ENCODE peak calls at places on chromosomes 11 and 22, in six cellular contexts. One of them, this sample, is unnamed.

GRCh38 chr11:12585861-12586260 is 88.4 kb upstream of the TEAD1 start:
- ATAC-seq in upper lobe of left lung: no peak
- ATAC-seq in A549: no peak
- ATAC-seq in K562: no peak
- ATAC-seq in GM12878: no peak
- ATAC-seq in HepG2: no peak
- ATAC-seq in this sample: no peak

GRCh38 chr11:14218728-14219127 is 140.3 kb downstream of the RRAS2 start:
- ATAC-seq in GM12878: no peak
- ATAC-seq in A549: no peak
- ATAC-seq in K562: no peak
- ATAC-seq in HepG2: no peak
- ATAC-seq in upper lobe of left lung: no peak
- ATAC-seq in this sample: no peak

GRCh38 chr22:17920145-17920605 is 104.2 kb downstream of the MICAL3 start:
- ATAC-seq in K562: peak; percentile 92
- ATAC-seq in upper lobe of left lung: peak; percentile 65
- ATAC-seq in GM12878: peak; percentile 47
- ATAC-seq in A549: no peak
- ATAC-seq in HepG2: peak; percentile 96
- ATAC-seq in this sample: peak; percentile 62

GRCh38 chr11:70433966-70434812 is 35.9 kb downstream of the CTTN start:
- ATAC-seq in HepG2: no peak
- ATAC-seq in A549: no peak
- ATAC-seq in K562: no peak
- ATAC-seq in GM12878: no peak
- ATAC-seq in upper lobe of left lung: no peak
- ATAC-seq in this sample: no peak

GRCh38 chr11:5123802-5124521 is 14.2 kb downstream of the OR52A5 start:
- ATAC-seq in GM12878: peak; percentile 90
- ATAC-seq in upper lobe of left lung: peak; percentile 81
- ATAC-seq in HepG2: peak; percentile 86
- ATAC-seq in K562: peak; percentile 97
- ATAC-seq in A549: peak; percentile 94
- ATAC-seq in this sample: peak; percentile 53

GRCh38 chr11:128628343-128628673 is 41.0 kb upstream of the ETS1 start:
- ATAC-seq in GM12878: peak; percentile 1
- ATAC-seq in K562: no peak
- ATAC-seq in upper lobe of left lung: no peak
- ATAC-seq in A549: no peak
- ATAC-seq in HepG2: no peak
- ATAC-seq in this sample: no peak

GRCh38 chr11:76823481-76824028 is 37.2 kb upstream of the ACER3 start:
- ATAC-seq in K562: peak; percentile 82
- ATAC-seq in A549: peak; percentile 97
- ATAC-seq in HepG2: no peak
- ATAC-seq in upper lobe of left lung: peak; percentile 80
- ATAC-seq in GM12878: no peak
- ATAC-seq in this sample: peak; percentile 82

GRCh38 chr22:21754523-21755128 is 19.0 kb upstream of the YPEL1 start:
- ATAC-seq in GM12878: peak; percentile 68
- ATAC-seq in K562: peak; percentile 93
- ATAC-seq in A549: peak; percentile 16
- ATAC-seq in HepG2: peak; percentile 15
- ATAC-seq in upper lobe of left lung: peak; percentile 68
- ATAC-seq in this sample: peak; percentile 64

GRCh38 chr11:89321401-89321800 is 143.7 kb downstream of the TYR start:
- ATAC-seq in A549: no peak
- ATAC-seq in GM12878: no peak
- ATAC-seq in K562: no peak
- ATAC-seq in upper lobe of left lung: no peak
- ATAC-seq in HepG2: no peak
- ATAC-seq in this sample: no peak

GRCh38 chr11:68003846-68004550 is at the start of gene UNC93B1:
- ATAC-seq in GM12878: peak; percentile 88
- ATAC-seq in A549: peak; percentile 73
- ATAC-seq in HepG2: peak; percentile 79
- ATAC-seq in upper lobe of left lung: peak; percentile 93
- ATAC-seq in K562: peak; percentile 96
- ATAC-seq in this sample: peak; percentile 93

GRCh38 chr11:58629857-58630256 is 7.4 kb downstream of the CNTF start:
- ATAC-seq in K562: peak; percentile 86
- ATAC-seq in HepG2: peak; percentile 78
- ATAC-seq in A549: peak; percentile 61
- ATAC-seq in upper lobe of left lung: peak; percentile 51
- ATAC-seq in GM12878: peak; percentile 86
- ATAC-seq in this sample: no peak

GRCh38 chr11:67546852-67547251 is 23.6 kb upstream of the CABP2 start:
- ATAC-seq in GM12878: no peak
- ATAC-seq in A549: no peak
- ATAC-seq in HepG2: no peak
- ATAC-seq in K562: no peak
- ATAC-seq in upper lobe of left lung: no peak
- ATAC-seq in this sample: no peak

GRCh38 chr11:26992031-26992541 is 1.8 kb upstream of the FIBIN start:
- ATAC-seq in GM12878: no peak
- ATAC-seq in upper lobe of left lung: peak; percentile 80
- ATAC-seq in HepG2: no peak
- ATAC-seq in K562: no peak
- ATAC-seq in A549: no peak
- ATAC-seq in this sample: peak; percentile 87

GRCh38 chr22:17272511-17272991 is 53.3 kb upstream of the ADA2 start:
- ATAC-seq in GM12878: no peak
- ATAC-seq in upper lobe of left lung: no peak
- ATAC-seq in K562: no peak
- ATAC-seq in HepG2: peak; percentile 33
- ATAC-seq in A549: no peak
- ATAC-seq in this sample: no peak

GRCh38 chr11:85826096-85826855 is 15.3 kb upstream of the SYTL2 start:
- ATAC-seq in upper lobe of left lung: no peak
- ATAC-seq in GM12878: peak; percentile 85
- ATAC-seq in A549: peak; percentile 78
- ATAC-seq in K562: peak; percentile 90
- ATAC-seq in HepG2: peak; percentile 94
- ATAC-seq in this sample: no peak

GRCh38 chr11:35419713-35420333 is 465 bp upstream of the SLC1A2 start:
- ATAC-seq in K562: no peak
- ATAC-seq in HepG2: no peak
- ATAC-seq in A549: no peak
- ATAC-seq in upper lobe of left lung: peak; percentile 72
- ATAC-seq in GM12878: no peak
- ATAC-seq in this sample: no peak

GRCh38 chr11:103870821-103871309 is 165.6 kb upstream of the DDI1 start:
- ATAC-seq in upper lobe of left lung: peak; percentile 94
- ATAC-seq in A549: no peak
- ATAC-seq in K562: no peak
- ATAC-seq in HepG2: no peak
- ATAC-seq in GM12878: no peak
- ATAC-seq in this sample: peak; percentile 96

GRCh38 chr11:16041207-16041606 is 315.1 kb downstream of the SOX6 start:
- ATAC-seq in A549: no peak
- ATAC-seq in HepG2: no peak
- ATAC-seq in upper lobe of left lung: no peak
- ATAC-seq in GM12878: no peak
- ATAC-seq in K562: no peak
- ATAC-seq in this sample: no peak

GRCh38 chr11:825366-826231 is 2.1 kb upstream of the CRACR2B start:
- ATAC-seq in HepG2: peak; percentile 1
- ATAC-seq in A549: no peak
- ATAC-seq in K562: no peak
- ATAC-seq in upper lobe of left lung: no peak
- ATAC-seq in GM12878: no peak
- ATAC-seq in this sample: no peak

DNA sequence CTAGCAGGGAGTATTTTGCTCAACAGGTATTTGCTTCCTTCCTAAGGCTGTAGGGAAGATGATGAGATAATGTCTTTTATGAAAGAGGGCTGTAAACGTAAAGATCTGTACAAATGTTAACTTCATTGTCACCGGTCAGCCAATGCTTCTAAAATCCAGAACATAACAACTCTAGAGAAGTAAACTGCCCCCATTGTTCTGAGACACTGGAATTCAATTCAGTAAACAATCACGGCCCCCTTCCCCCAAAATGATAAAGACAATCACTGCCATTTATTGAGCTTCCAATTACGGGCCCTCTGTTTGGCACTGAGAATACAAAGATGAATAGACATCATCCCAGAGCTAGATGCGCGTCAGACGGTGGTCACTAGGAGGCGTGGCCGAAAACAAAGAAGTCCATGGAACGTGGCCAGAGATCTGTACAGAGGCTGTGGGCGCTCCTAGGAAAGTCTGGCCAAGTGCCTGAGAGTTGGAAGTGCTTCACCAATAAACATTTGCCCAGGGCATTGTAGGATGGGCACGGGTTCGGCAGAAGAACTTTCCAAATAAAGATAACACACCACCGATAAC is 576 bp downstream of the TMEM258 start:
- ATAC-seq in GM12878: peak; percentile 72
- ATAC-seq in HepG2: peak; percentile 58
- ATAC-seq in A549: peak; percentile 58
- ATAC-seq in K562: peak; percentile 72
- ATAC-seq in upper lobe of left lung: peak; percentile 85
- ATAC-seq in this sample: peak; percentile 52
- TF ChIP-seq POLR2A in GM12878: no peak
- TF ChIP-seq POLR2A in HepG2: peak; percentile 74
- TF ChIP-seq POLR2A in A549: peak; percentile 8
- TF ChIP-seq POLR2A in K562: no peak
- TF ChIP-seq POLR2A in upper lobe of left lung: no peak
- TF ChIP-seq POLR2A in this sample: no peak

DNA sequence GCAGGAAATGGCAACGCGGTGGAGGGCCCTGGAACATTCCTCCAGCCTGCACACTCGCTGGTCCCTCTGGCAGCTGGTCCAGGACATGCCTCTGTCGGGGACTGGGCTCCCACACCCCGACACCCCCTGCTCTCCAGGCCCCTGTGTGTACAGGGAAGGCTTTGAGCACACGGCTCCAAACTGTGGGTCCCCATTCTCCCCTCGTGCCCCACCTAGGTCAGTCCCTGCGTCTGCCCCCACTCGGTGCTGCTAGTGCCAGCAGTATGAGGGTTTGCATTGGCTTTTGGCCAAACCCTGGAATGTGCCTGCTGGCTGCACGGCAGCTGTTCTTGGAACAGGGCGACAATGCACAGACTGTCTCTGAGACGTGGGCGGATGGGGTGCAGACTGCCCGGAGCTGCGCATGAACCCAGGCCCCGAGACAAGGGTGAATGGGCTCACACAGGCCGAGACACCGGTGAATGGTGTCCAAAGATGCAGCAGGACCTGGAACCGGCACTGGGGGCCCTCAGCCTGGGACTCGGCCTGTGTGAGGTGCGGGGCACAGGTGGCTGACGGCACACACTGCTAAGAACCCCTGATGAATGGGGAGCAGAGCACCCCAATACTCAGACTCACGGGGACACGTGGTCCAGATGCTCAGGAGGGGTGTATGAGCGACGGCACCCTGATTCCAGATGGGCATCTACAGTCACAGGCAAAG is 7.5 kb upstream of the SYT8 start:
- ATAC-seq in GM12878: no peak
- ATAC-seq in A549: peak; percentile 14
- ATAC-seq in upper lobe of left lung: peak; percentile 8
- ATAC-seq in HepG2: peak; percentile 14
- ATAC-seq in K562: no peak
- ATAC-seq in this sample: peak; percentile 32
- TF ChIP-seq EP300 in GM12878: no peak
- TF ChIP-seq EP300 in A549: no peak
- TF ChIP-seq EP300 in upper lobe of left lung: no peak
- TF ChIP-seq EP300 in HepG2: no peak
- TF ChIP-seq EP300 in K562: no peak
- TF ChIP-seq EP300 in this sample: no peak

DNA sequence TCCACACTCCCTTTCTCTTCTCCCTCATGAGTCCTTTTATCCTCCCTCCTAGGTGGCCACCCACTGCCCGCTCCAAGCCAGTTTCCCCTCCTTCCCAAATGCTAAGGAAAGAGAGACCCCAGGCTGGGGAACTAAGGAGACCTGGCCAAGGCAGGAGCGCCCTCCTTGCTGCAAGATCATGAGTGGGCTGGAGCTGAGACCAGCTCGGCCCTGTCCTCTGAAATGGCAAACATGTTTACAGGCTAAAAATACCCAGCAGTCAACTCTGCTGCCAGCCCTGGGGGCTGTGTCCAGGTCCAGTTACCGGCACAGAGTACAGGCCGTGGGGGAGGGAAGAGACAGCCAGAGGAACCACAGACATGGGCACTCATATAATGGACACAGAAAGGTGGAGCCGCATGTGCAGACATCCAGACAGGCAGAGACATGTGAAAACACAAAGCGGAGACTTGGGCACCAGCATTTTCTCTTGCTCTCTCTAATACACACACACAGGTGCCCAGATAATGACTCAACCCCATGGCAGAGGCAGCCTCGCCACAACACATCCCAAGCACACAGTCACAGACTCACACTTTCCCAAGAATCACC is 1.2 kb upstream of the AHNAK start:
- ATAC-seq in A549: peak; percentile 4
- ATAC-seq in upper lobe of left lung: no peak
- ATAC-seq in HepG2: peak; percentile 45
- ATAC-seq in K562: no peak
- ATAC-seq in GM12878: no peak
- ATAC-seq in this sample: no peak
- TF ChIP-seq POLR2A in A549: no peak
- TF ChIP-seq POLR2A in upper lobe of left lung: no peak
- TF ChIP-seq POLR2A in HepG2: peak; percentile 73
- TF ChIP-seq POLR2A in K562: no peak
- TF ChIP-seq POLR2A in GM12878: no peak
- TF ChIP-seq POLR2A in this sample: peak; percentile 28

GRCh38 chr22:28435271-28435825 is 244.3 kb downstream of the TTC28 start:
- ATAC-seq in K562: no peak
- ATAC-seq in A549: no peak
- ATAC-seq in GM12878: no peak
- ATAC-seq in upper lobe of left lung: peak; percentile 43
- ATAC-seq in HepG2: no peak
- ATAC-seq in this sample: no peak
- TF ChIP-seq EP300 in K562: no peak
- TF ChIP-seq EP300 in A549: no peak
- TF ChIP-seq EP300 in GM12878: no peak
- TF ChIP-seq EP300 in upper lobe of left lung: no peak
- TF ChIP-seq EP300 in HepG2: no peak
- TF ChIP-seq EP300 in this sample: no peak

This sample was measured in gastroesophageal sphincter.